ENCODE peak calls at places on chromosomes 4 and X, in four cellular contexts. N, F, T and G are unnamed samples.
A peak's percentile ranks its signal among the peaks of the same experiment; 100 is the strongest.

GRCh38 chr4:10200869-10201268 is 84.3 kb upstream of the WDR1 start:
- DNase-seq in N (peak; percentile 0), F (no peak), T (no peak), G (peak; percentile 0)

GRCh38 chrX:56994375-56995270 is 718 bp downstream of the SPIN3 start:
- DNase-seq in N (no peak), F (peak; percentile 4), T (no peak), G (no peak)

GRCh38 chrX:136395271-136395670 is 92.5 kb upstream of the BRS3 start:
- DNase-seq in N (no peak), F (peak; percentile 1), T (no peak), G (no peak)

GRCh38 chr4:663438-664428 is 10.3 kb downstream of the ATP5ME start:
- DNase-seq in N (peak; percentile 15), F (no peak), T (no peak), G (no peak)

GRCh38 chrX:39972340-39972739 is 125.4 kb downstream of the BCOR start:
- DNase-seq in N (no peak), F (peak; percentile 42), T (no peak), G (no peak)

GRCh38 chrX:110001702-110002299 is 1.1 kb upstream of the TMEM164 start:
- DNase-seq in N (peak; percentile 53), F (no peak), T (no peak), G (no peak)

GRCh38 chr4:103400405-103400804 is 202.3 kb upstream of the CENPE start:
- DNase-seq in N (peak; percentile 17), F (no peak), T (no peak), G (peak; percentile 4)

GRCh38 chr4:25107827-25108516 is 52.3 kb downstream of the SEPSECS start:
- DNase-seq in N (no peak), F (peak; percentile 1), T (no peak), G (no peak)

GRCh38 chrX:43333543-43333942 is 322.6 kb upstream of the MAOA start:
- DNase-seq in N (peak; percentile 0), F (no peak), T (no peak), G (peak; percentile 1)

GRCh38 chr4:111991797-111992196 is 153.5 kb upstream of the FAM241A start:
- DNase-seq in N (peak; percentile 9), F (peak; percentile 70), T (no peak), G (peak; percentile 87)

GRCh38 chrX:31421441-31421840 is 349.6 kb upstream of the FTHL17 start:
- DNase-seq in N (no peak), F (no peak), T (no peak), G (no peak)

GRCh38 chrX:114581528-114582263 is 2.2 kb upstream of the HTR2C start:
- DNase-seq in N (no peak), F (no peak), T (no peak), G (no peak)

GRCh38 chr4:3046149-3046548 is 28.2 kb downstream of the HTT-AS start:
- DNase-seq in N (peak; percentile 63), F (no peak), T (no peak), G (no peak)

GRCh38 chrX:108268434-108269080 is 169.7 kb downstream of the COL4A6 start:
- DNase-seq in N (no peak), F (no peak), T (no peak), G (peak; percentile 1)

GRCh38 chrX:148530464-148531077 is 30.2 kb downstream of the AFF2 start:
- DNase-seq in N (peak; percentile 38), F (no peak), T (no peak), G (peak; percentile 28)

GRCh38 chr4:174217273-174218126 is 66.0 kb downstream of the FBXO8 start:
- DNase-seq in N (peak; percentile 39), F (peak; percentile 71), T (no peak), G (no peak)

GRCh38 chrX:69093960-69094935 is 71.0 kb downstream of the PJA1 start:
- DNase-seq in N (peak; percentile 64), F (peak; percentile 71), T (peak; percentile 34), G (peak; percentile 67)

GRCh38 chrX:68492583-68492982 is 6.3 kb upstream of the YIPF6 start:
- DNase-seq in N (peak; percentile 27), F (no peak), T (no peak), G (no peak)

GRCh38 chr4:8640816-8641215 is 48.3 kb downstream of the CPZ start:
- DNase-seq in N (no peak), F (no peak), T (no peak), G (no peak)

GRCh38 chr4:142493255-142493976 is 352.7 kb downstream of the INPP4B start:
- DNase-seq in N (no peak), F (no peak), T (no peak), G (no peak)

GRCh38 chr4:180557348-180557747 is 1685.9 kb upstream of the TENM3 start:
- DNase-seq in N (peak; percentile 6), F (no peak), T (no peak), G (peak; percentile 51)

GRCh38 chr4:41477200-41477910 is 60.6 kb upstream of the LIMCH1 start:
- DNase-seq in N (no peak), F (no peak), T (no peak), G (peak; percentile 37)

GRCh38 chrX:129576539-129576938 is 36.5 kb downstream of the OCRL start:
- DNase-seq in N (no peak), F (no peak), T (no peak), G (no peak)

GRCh38 chrX:40646489-40647306 is 663 bp downstream of the CXorf38 start:
- DNase-seq in N (peak; percentile 62), F (peak; percentile 37), T (peak; percentile 62), G (no peak)

GRCh38 chr4:33658971-33659370 is 2585.3 kb downstream of the ARAP2 start:
- DNase-seq in N (no peak), F (peak; percentile 16), T (no peak), G (no peak)

GRCh38 chr4:14607578-14607977 is 394.7 kb upstream of the CPEB2 start:
- DNase-seq in N (no peak), F (no peak), T (no peak), G (no peak)